ENCODE peak calls at places on chromosomes 12 and 14, in nine cellular contexts. Q is endothelial cell, S is esophagus squamous epithelium, W is GM20000, D is GM13977, R is GM10248, A is heart left ventricle, F is SK-N-SH, M is HFFc6. X is an unnamed sample.
A peak's percentile ranks its signal among the peaks of the same experiment; 100 is the strongest.

GRCh38 chr12:25843976-25844375 is 114.5 kb upstream of the RASSF8 start:
- DNase-seq in Q (no peak), S (no peak), W (no peak), D (no peak), R (no peak), A (no peak), F (no peak), M (no peak), X (no peak)

GRCh38 chr14:64726585-64726890 is 22.3 kb downstream of the PLEKHG3 start:
- DNase-seq in Q (no peak), S (no peak), W (no peak), D (no peak), R (no peak), A (no peak), F (no peak), M (peak; percentile 18), X (no peak)

GRCh38 chr12:20472089-20472488 is 103.8 kb downstream of the PDE3A start:
- DNase-seq in Q (no peak), S (no peak), W (no peak), D (no peak), R (no peak), A (no peak), F (no peak), M (no peak), X (no peak)

GRCh38 chr12:65492997-65493892 is 214.8 kb downstream of the MSRB3 start:
- DNase-seq in Q (no peak), S (no peak), W (no peak), D (no peak), R (no peak), A (no peak), F (no peak), M (no peak), X (no peak)

GRCh38 chr12:116939734-116940133 is 29.0 kb downstream of the FBXW8 start:
- DNase-seq in Q (no peak), S (no peak), W (no peak), D (no peak), R (no peak), A (no peak), F (no peak), M (no peak), X (no peak)

GRCh38 chr12:90058721-90059120 is 350.1 kb upstream of the ATP2B1 start:
- DNase-seq in Q (no peak), S (no peak), W (no peak), D (no peak), R (no peak), A (no peak), F (no peak), M (peak; percentile 76), X (no peak)

GRCh38 chr14:104714681-104715080 is 9.3 kb upstream of the ADSS1 start:
- DNase-seq in Q (no peak), S (no peak), W (no peak), D (no peak), R (no peak), A (no peak), F (no peak), M (no peak), X (no peak)

GRCh38 chr12:51222461-51222860 is 4.6 kb upstream of the POU6F1 start:
- DNase-seq in Q (no peak), S (no peak), W (no peak), D (no peak), R (no peak), A (no peak), F (no peak), M (no peak), X (no peak)

GRCh38 chr12:114673169-114673833 is 10.7 kb downstream of the TBX3 start:
- DNase-seq in Q (no peak), S (no peak), W (no peak), D (no peak), R (no peak), A (no peak), F (peak; percentile 78), M (peak; percentile 86), X (no peak)

GRCh38 chr12:20520572-20520971 is 152.2 kb downstream of the PDE3A start:
- DNase-seq in Q (no peak), S (no peak), W (no peak), D (no peak), R (no peak), A (no peak), F (no peak), M (no peak), X (no peak)

GRCh38 chr14:63902375-63902976 is 49.7 kb downstream of the SYNE2 start:
- DNase-seq in Q (no peak), S (no peak), W (no peak), D (no peak), R (no peak), A (no peak), F (no peak), M (no peak), X (no peak)

GRCh38 chr14:60724080-60724618 is at the start of gene SIX4:
- DNase-seq in Q (peak; percentile 70), S (no peak), W (peak; percentile 72), D (peak; percentile 78), R (peak; percentile 60), A (peak; percentile 67), F (peak; percentile 76), M (peak; percentile 77), X (peak; percentile 76)

GRCh38 chr12:13177373-13177772 is 19.2 kb upstream of the EMP1 start:
- DNase-seq in Q (no peak), S (no peak), W (no peak), D (no peak), R (no peak), A (no peak), F (no peak), M (no peak), X (no peak)

GRCh38 chr14:60670994-60671393 is 21.7 kb upstream of the SIX1 start:
- DNase-seq in Q (no peak), S (no peak), W (no peak), D (no peak), R (no peak), A (no peak), F (no peak), M (no peak), X (no peak)

GRCh38 chr12:58413794-58414193 is 472.4 kb downstream of the ATP23 start:
- DNase-seq in Q (no peak), S (no peak), W (no peak), D (no peak), R (no peak), A (no peak), F (no peak), M (peak; percentile 78), X (no peak)

DNA sequence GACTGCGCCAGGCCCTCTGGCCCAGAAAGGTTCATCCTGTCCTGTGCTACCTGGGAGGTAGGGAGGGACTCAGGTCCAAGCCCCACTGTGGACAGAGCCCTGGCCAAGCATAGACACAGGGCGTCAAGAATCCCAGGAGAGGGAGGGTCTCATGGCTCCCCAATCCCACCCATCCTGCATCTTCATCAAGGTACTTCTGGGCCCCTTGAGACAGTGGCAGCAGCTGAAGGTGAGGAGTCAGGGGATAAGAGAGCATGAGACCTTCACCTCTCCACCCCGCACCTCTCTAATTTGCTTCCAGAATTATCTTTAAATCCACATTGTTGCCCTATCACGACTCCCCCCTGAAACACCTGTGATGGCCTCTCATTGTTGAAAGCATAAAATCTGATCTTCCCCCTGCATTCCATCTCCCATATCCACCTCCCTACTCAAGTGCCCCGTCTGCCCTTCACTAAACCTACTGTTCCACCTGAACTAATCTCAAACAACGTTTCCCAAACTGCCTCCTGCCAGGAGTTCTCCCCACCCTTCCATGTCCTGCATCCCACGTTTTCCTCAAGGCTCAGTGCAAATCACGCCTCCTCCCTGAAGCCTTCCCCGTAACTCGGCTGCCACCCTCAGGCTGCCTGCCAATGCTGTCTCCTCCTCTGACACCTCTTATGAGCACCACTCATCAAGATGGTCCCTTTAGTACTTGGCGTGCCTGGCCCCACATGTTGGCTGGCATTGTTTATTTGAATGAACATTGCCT is 27.1 kb downstream of the KRT18 start:
- DNase-seq in Q (peak; percentile 18), S (no peak), W (no peak), D (no peak), R (no peak), A (no peak), F (no peak), M (peak; percentile 68), X (no peak)
- TF ChIP-seq CTCF in Q (no peak), S (no peak), W (no peak), D (no peak), R (no peak), A (no peak), F (no peak), M (peak; percentile 57), X (no peak)

GRCh38 chr12:122327014-122327413 is 60.7 kb upstream of the VPS33A start:
- DNase-seq in Q (no peak), S (no peak), W (no peak), D (no peak), R (no peak), A (no peak), F (no peak), M (no peak), X (no peak)
- TF ChIP-seq CTCF in Q (no peak), S (no peak), W (no peak), D (no peak), R (no peak), A (no peak), F (no peak), M (no peak), X (no peak)

GRCh38 chr12:131157739-131158138 is 204.0 kb downstream of the ADGRD1 start:
- DNase-seq in Q (no peak), S (no peak), W (no peak), D (no peak), R (no peak), A (no peak), F (no peak), M (no peak), X (no peak)

GRCh38 chr12:131162113-131162512 is 208.4 kb downstream of the ADGRD1 start:
- DNase-seq in Q (no peak), S (no peak), W (no peak), D (no peak), R (no peak), A (no peak), F (no peak), M (no peak), X (no peak)

GRCh38 chr12:131155131-131155530 is 201.4 kb downstream of the ADGRD1 start:
- DNase-seq in Q (no peak), S (no peak), W (no peak), D (no peak), R (no peak), A (no peak), F (no peak), M (no peak), X (no peak)

GRCh38 chr12:131163189-131163738 is 209.6 kb downstream of the ADGRD1 start:
- DNase-seq in Q (no peak), S (no peak), W (no peak), D (no peak), R (no peak), A (no peak), F (no peak), M (no peak), X (no peak)

DNA sequence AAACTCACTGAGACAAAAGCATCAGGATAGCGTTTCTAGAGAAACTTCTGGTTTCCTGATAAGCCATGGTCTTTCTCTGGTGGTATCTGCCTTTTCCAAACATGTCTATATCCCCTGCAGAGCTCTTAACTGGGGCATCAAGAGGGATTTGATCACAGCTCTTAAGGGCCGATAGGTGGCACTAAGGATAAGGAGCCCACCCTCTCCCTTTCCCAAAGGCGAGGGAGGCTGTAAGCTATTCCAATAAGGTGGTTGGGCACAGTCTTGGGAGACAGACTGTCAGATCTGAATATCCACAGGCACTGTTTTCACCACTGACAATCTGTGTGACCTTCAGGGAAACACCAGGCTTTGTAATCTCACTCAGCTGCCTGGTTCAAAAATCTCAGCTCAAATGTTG is 206.0 kb downstream of the ADGRD1 start:
- DNase-seq in Q (no peak), S (no peak), W (no peak), D (no peak), R (no peak), A (no peak), F (no peak), M (no peak), X (no peak)
- TF ChIP-seq CTCF in Q (no peak), S (no peak), W (no peak), D (no peak), R (no peak), A (no peak), F (no peak), M (no peak), X (no peak)

GRCh38 chr14:70257526-70257925 is 68.8 kb upstream of the SLC8A3 start:
- DNase-seq in Q (peak; percentile 28), S (no peak), W (peak; percentile 48), D (peak; percentile 40), R (peak; percentile 47), A (no peak), F (no peak), M (no peak), X (peak; percentile 45)
- TF ChIP-seq CTCF in Q (peak; percentile 45), S (no peak), W (peak; percentile 71), D (peak; percentile 72), R (no peak), A (no peak), F (peak; percentile 30), M (peak; percentile 43), X (peak; percentile 41)